ENCODE peak calls at places on chromosome 19, in seven cellular contexts. Q is GM12878, E is HCT116, R is SK-N-SH, Y is K562, X is H1, H is HepG2. L is an unnamed sample.

GRCh38 chr19:9306443-9306842 is 3.2 kb downstream of the ZNF699 start:
- DNase-seq in R (no peak), H (no peak), Y (no peak), X (no peak), E (no peak), Q (no peak), L (no peak)

GRCh38 chr19:29139227-29139626 is 73.7 kb downstream of the UQCRFS1 start:
- DNase-seq in H (no peak), Y (no peak), Q (no peak), R (no peak), X (no peak), E (no peak), L (no peak)

GRCh38 chr19:46173886-46174475 is 25.9 kb downstream of the IGFL2 start:
- DNase-seq in Q (no peak), R (no peak), X (no peak), H (no peak), Y (no peak), E (no peak), L (no peak)

GRCh38 chr19:46209051-46209450 is 20.5 kb upstream of the IGFL1 start:
- DNase-seq in H (no peak), R (no peak), Q (no peak), Y (no peak), X (no peak), E (no peak), L (no peak)

GRCh38 chr19:47247308-47247990 is 8.9 kb upstream of the CCDC9 start:
- DNase-seq in E (no peak), Y (peak; percentile 64), X (peak; percentile 92), H (peak; percentile 56), Q (no peak), R (peak; percentile 74), L (no peak)

GRCh38 chr19:18913466-18913865 is 5.7 kb downstream of the COPE start:
- DNase-seq in H (no peak), R (no peak), X (no peak), E (no peak), Y (no peak), Q (no peak), L (no peak)

GRCh38 chr19:43711751-43712355 is 4.0 kb upstream of the IRGC start:
- DNase-seq in Y (no peak), E (no peak), H (no peak), X (no peak), R (no peak), Q (no peak), L (no peak)

GRCh38 chr19:35347930-35348298 is 212 bp downstream of the FFAR1 start:
- DNase-seq in R (no peak), X (no peak), H (no peak), Q (no peak), Y (no peak), E (no peak), L (no peak)

GRCh38 chr19:16608290-16608704 is 19.7 kb downstream of the MED26 start:
- DNase-seq in X (no peak), H (no peak), E (no peak), Y (no peak), R (no peak), Q (no peak), L (no peak)
- TF ChIP-seq YY1 in X (no peak), H (no peak), E (no peak), Y (no peak), R (no peak), Q (no peak), L (no peak)

GRCh38 chr19:42275103-42275502 is 6.1 kb downstream of the CIC start:
- DNase-seq in R (no peak), X (no peak), E (no peak), H (no peak), Q (no peak), Y (no peak), L (no peak)

GRCh38 chr19:42276284-42276683 is 7.2 kb downstream of the CIC start:
- DNase-seq in Q (no peak), Y (no peak), E (no peak), R (no peak), X (no peak), H (no peak), L (no peak)

GRCh38 chr19:42275517-42275916 is 6.5 kb downstream of the CIC start:
- DNase-seq in X (no peak), Y (no peak), Q (no peak), E (no peak), H (no peak), R (no peak), L (no peak)

GRCh38 chr19:42277821-42278809 is 9.1 kb downstream of the CIC start:
- DNase-seq in Y (no peak), R (peak; percentile 82), X (no peak), H (no peak), E (no peak), Q (no peak), L (no peak)

DNA sequence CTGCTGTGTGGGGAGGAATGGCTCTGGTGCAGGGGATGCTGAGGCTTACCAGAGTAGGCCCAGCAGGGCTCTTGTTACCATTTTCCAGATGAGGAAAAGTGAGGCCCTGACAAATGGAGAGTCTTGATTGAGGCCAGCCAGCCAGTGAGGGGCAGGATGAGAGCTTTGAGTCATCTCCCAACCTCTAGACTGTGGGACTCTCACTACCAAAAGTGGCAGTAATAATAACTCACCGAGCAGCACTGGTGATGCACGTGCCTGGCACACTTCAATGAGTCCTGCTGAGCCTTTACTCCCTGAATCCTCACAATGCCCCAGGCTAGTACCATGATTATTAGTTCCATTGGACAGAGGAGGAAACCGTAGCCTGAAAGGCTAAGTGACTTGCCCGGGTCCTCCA is 7.8 kb downstream of the CIC start:
- DNase-seq in Y (no peak), Q (no peak), H (no peak), X (no peak), R (no peak), E (no peak), L (no peak)
- H3K4me1 ChIP-seq in Y (peaks cover 17% of the 10 kb centered on the region), Q (peaks cover 37% of the 10 kb centered on the region), H (peaks cover 34% of the 10 kb centered on the region), X (peaks cover 6% of the 10 kb centered on the region), R (peaks cover 37% of the 10 kb centered on the region), E (peaks cover 27% of the 10 kb centered on the region), L (peaks cover 13% of the 10 kb centered on the region)

DNA sequence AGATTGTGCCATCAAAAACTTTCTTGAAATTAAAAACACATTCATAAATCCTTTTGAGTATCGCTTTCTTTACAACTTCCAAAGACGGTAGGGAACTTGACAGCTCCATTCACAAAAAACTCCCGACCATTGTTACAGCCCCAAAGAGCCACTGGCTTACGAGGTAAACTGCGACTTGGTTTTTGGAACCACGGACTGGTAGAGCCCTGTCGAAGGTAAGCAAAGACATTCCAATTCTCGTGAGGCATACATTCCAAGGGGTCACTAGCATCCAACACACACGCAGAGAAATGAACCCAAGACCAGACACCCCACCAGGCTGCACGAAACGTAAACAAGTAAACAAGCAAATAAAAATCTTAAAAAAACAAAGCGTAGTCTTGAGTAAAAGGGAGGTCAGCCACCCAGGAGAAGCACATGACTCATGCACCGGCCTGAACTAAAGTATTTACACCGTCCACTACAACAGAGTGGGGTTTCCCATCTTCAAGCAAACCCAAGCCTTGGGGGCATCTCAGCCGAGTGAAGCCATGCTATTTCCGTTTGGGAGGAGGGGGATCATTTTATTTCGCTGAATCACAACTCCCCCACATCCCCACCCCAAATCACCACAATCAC is 1.4 kb downstream of the BRD4 start:
- DNase-seq in H (no peak), Y (no peak), Q (no peak), E (no peak), R (peak; percentile 42), X (no peak), L (no peak)
- TF ChIP-seq YY1 in H (no peak), Y (no peak), Q (no peak), E (no peak), R (no peak), X (no peak), L (no peak)

DNA sequence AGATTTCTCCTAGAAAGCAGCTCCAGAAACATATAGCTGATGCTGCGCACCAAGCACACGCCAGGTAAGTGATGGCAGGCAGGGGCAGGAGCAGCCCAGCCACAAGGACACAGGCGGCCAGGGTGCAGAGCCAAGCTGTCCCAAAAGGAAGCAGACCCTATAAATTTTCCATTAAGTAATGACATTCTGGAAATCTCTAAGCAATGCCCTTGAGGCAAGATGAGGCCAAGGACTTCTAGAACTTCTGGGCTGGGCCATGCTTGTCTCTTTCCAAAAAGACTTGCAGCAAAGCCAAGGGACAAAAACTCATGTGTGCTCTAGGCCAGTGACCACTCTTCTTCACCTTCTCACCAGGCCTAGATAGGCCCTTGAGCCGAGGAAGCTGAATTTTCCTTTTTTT is 42.2 kb upstream of the EPHX3 start:
- DNase-seq in Y (no peak), X (no peak), E (no peak), R (no peak), H (no peak), Q (no peak), L (no peak)
- H3K4me1 ChIP-seq in Y (peaks cover 10% of the 10 kb centered on the region), X (no peaks in the 10 kb centered on the region), E (no peaks in the 10 kb centered on the region), R (peaks cover 3% of the 10 kb centered on the region), H (peaks cover 79% of the 10 kb centered on the region), Q (no peaks in the 10 kb centered on the region), L (peaks cover 6% of the 10 kb centered on the region)